ENCODE peak calls at places on chromosomes 5 and 9, in five cellular contexts. A is sigmoid colon, H is fibroblast of the aortic adventitia, T is GM12865, F is kidney epithelial cell. G is an unnamed sample.

GRCh38 chr9:94718936-94719335 is 7.6 kb upstream of the AOPEP start:
- DNase-seq in A (no peak), F (no peak), H (no peak), T (no peak), G (no peak)

GRCh38 chr5:151144275-151144674 is 13.3 kb downstream of the ANXA6 start:
- DNase-seq in F (no peak), H (no peak), T (no peak), A (no peak), G (no peak)

GRCh38 chr9:95044731-95045508 is 272.6 kb downstream of the FANCC start:
- DNase-seq in H (no peak), T (no peak), A (no peak), F (no peak), G (no peak)

GRCh38 chr5:10248378-10249260 is 1.1 kb downstream of the ATPSCKMT start:
- DNase-seq in T (peak), H (no peak), F (no peak), A (no peak), G (no peak)

GRCh38 chr5:88555658-88556057 is 287.0 kb upstream of the TMEM161B start:
- DNase-seq in H (no peak), T (no peak), A (no peak), F (no peak), G (no peak)

GRCh38 chr9:127187231-127187956 is 65.0 kb upstream of the ANGPTL2 start:
- DNase-seq in F (peak), H (peak), A (peak), T (no peak), G (no peak)

GRCh38 chr9:120935383-120935857 is 8.8 kb upstream of the TRAF1 start:
- DNase-seq in F (peak), A (peak), T (peak), H (peak), G (no peak)

GRCh38 chr5:73263001-73263710 is 90.2 kb downstream of the TMEM174 start:
- DNase-seq in H (no peak), A (no peak), F (no peak), T (no peak), G (no peak)

GRCh38 chr9:38038307-38039089 is 30.5 kb downstream of the SHB start:
- DNase-seq in T (peak), H (no peak), F (no peak), A (peak), G (no peak)

DNA sequence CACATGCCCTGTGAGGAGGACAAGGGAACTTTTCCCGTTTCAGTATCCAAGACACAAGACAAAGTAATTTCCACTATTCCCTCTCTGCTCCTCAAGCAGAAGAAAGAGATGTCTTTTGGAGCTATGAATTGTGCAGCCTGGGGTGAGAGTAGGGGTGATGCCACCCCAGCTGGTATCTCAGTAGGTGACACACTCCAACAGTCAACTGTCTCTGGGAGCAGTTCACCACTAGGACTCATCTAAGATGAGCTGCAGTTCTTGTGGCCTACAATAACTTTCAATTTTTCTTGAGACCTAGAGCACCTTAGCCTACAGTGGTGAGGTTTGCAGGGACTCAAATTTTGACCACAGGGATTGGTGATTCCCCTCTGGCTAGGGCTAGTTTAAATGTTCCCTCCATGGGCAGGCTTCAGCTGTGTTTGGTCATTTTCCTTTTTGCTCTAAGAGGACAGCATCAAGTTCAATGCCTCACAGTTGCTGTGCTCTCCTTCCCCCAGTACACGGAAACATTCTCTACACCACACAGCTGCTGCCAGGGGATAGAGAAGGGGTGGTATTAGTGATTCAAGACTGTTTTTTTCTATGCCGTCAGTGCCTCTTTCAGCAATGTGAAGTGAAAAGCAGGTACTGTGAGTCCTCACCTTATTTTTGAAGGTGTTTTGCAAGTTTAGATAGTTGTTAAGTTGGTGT is 278.6 kb upstream of the RORB start:
- DNase-seq in F (no peak), H (no peak), A (no peak), T (no peak), G (no peak)
- TF ChIP-seq CTCF in F (no peak), H (no peak), A (no peak), T (no peak), G (no peak)

GRCh38 chr5:178766936-178767912 is 36.8 kb upstream of the ZNF354A start:
- DNase-seq in F (no peak), T (no peak), A (peak), H (no peak), G (no peak)
- TF ChIP-seq CTCF in F (no peak), T (no peak), A (no peak), H (no peak), G (no peak)

DNA sequence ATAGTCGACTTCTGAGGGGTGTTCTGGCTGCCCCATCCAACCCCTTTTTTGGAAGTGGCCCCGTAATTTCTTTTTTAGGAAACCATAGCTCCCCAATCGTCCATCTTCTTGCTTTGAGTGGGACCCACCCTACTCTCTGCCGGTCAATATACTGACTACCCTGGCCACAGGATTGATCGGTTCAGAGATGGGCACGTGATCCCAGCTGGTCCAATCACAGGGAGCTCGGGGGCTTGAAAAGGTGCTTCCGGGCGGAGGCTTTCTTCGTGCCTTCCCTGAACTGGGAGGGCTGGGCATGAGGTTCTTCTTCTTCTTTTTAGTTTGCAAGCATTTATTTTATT is 78.7 kb upstream of the SH3PXD2B start:
- DNase-seq in F (no peak), A (peak), H (no peak), T (no peak), G (no peak)
- TF ChIP-seq CTCF in F (no peak), A (no peak), H (no peak), T (no peak), G (no peak)

GRCh38 chr9:87011551-87011950 is 64.2 kb upstream of the GAS1 start:
- DNase-seq in T (no peak), A (no peak), H (no peak), F (no peak), G (no peak)

GRCh38 chr9:87007711-87008360 is 60.5 kb upstream of the GAS1 start:
- DNase-seq in H (peak), A (no peak), T (no peak), F (no peak), G (no peak)

GRCh38 chr9:87008667-87009066 is 61.4 kb upstream of the GAS1 start:
- DNase-seq in A (no peak), F (no peak), H (no peak), T (no peak), G (no peak)

GRCh38 chr9:87016681-87017080 is 69.4 kb upstream of the GAS1 start:
- DNase-seq in F (no peak), A (no peak), T (no peak), H (peak), G (no peak)

GRCh38 chr9:87013490-87013889 is 66.2 kb upstream of the GAS1 start:
- DNase-seq in T (no peak), H (no peak), A (no peak), F (no peak), G (no peak)
- TF ChIP-seq CTCF in T (no peak), H (no peak), A (no peak), F (no peak), G (no peak)

GRCh38 chr5:165209101-165209727 is 1703.8 kb downstream of the MAT2B start:
- DNase-seq in A (no peak), F (no peak), T (peak), H (peak), G (peak)
- TF ChIP-seq CTCF in A (peak), F (peak), T (peak), H (peak), G (peak)

GRCh38 chr5:33338336-33339110 is 102.2 kb upstream of the TARS1 start:
- DNase-seq in H (peak), T (no peak), A (no peak), F (no peak), G (no peak)
- TF ChIP-seq CTCF in H (peak), T (no peak), A (no peak), F (no peak), G (no peak)

DNA sequence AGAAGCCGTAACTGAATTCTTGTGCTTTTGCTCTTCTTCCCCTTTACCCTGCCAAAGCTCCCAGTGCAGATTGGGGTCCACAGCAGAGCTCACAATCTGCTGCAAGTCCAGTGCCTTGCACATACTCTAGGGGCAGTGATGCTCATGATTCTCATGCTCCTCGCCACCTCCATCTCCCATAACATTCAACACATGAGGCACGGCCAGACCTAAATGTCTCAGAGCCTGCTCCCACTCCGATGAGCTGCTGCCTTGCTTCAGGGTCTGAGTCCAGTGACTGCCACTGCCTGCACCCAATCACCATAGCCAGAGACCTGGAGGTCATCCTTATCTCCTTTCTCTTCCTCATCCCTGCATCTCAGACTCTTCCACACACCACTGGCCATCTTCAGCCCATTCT is 10.5 kb downstream of the CSF1R start:
- DNase-seq in F (no peak), H (no peak), A (no peak), T (peak), G (no peak)
- TF ChIP-seq CTCF in F (no peak), H (no peak), A (no peak), T (peak), G (peak)

GRCh38 chr9:137222190-137223077 is at the start of gene RNF208:
- DNase-seq in F (no peak), T (no peak), H (no peak), A (no peak), G (no peak)
- TF ChIP-seq CTCF in F (no peak), T (no peak), H (no peak), A (no peak), G (no peak)

GRCh38 chr9:104091708-104092107 is 2.4 kb upstream of the SMC2 start:
- DNase-seq in T (no peak), H (peak), F (no peak), A (peak), G (peak)
- TF ChIP-seq CTCF in T (no peak), H (no peak), F (no peak), A (peak), G (no peak)

GRCh38 chr9:76756273-76756650 is 8.0 kb upstream of the PCA3 start:
- DNase-seq in H (peak), T (peak), A (peak), F (no peak), G (no peak)
- TF ChIP-seq CTCF in H (peak), T (no peak), A (no peak), F (peak), G (peak)